ENCODE peak calls at places on chromosomes 2 and 18, in five cellular contexts. One of them, this sample, is unnamed.

GRCh38 chr18:36493349-36494281 is 196.1 kb downstream of the FHOD3 start:
- DNase-seq in psoas muscle: peak
- DNase-seq in progenitor cell of endocrine pancreas: no peak
- DNase-seq in lower lobe of right lung: no peak
- DNase-seq in lung: no peak
- DNase-seq in this sample: no peak

GRCh38 chr2:15982285-15982967 is 42.1 kb downstream of the MYCN start:
- DNase-seq in lung: no peak
- DNase-seq in psoas muscle: no peak
- DNase-seq in progenitor cell of endocrine pancreas: no peak
- DNase-seq in lower lobe of right lung: no peak
- DNase-seq in this sample: no peak

GRCh38 chr2:126905991-126906390 is 7.3 kb downstream of the TEX51 start:
- DNase-seq in lung: no peak
- DNase-seq in lower lobe of right lung: no peak
- DNase-seq in progenitor cell of endocrine pancreas: no peak
- DNase-seq in psoas muscle: no peak
- DNase-seq in this sample: no peak

GRCh38 chr2:64859208-64860161 is 129.7 kb upstream of the SLC1A4 start:
- DNase-seq in psoas muscle: peak
- DNase-seq in lung: peak
- DNase-seq in lower lobe of right lung: peak
- DNase-seq in progenitor cell of endocrine pancreas: peak
- DNase-seq in this sample: peak

GRCh38 chr2:88090446-88091283 is 23.0 kb downstream of the SMYD1 start:
- DNase-seq in psoas muscle: no peak
- DNase-seq in lung: no peak
- DNase-seq in lower lobe of right lung: no peak
- DNase-seq in progenitor cell of endocrine pancreas: no peak
- DNase-seq in this sample: no peak

GRCh38 chr2:38263293-38263692 is 113.8 kb downstream of the ATL2 start:
- DNase-seq in lung: no peak
- DNase-seq in progenitor cell of endocrine pancreas: no peak
- DNase-seq in psoas muscle: no peak
- DNase-seq in lower lobe of right lung: no peak
- DNase-seq in this sample: no peak

GRCh38 chr2:100655936-100656534 is 93.2 kb downstream of the PDCL3 start:
- DNase-seq in psoas muscle: no peak
- DNase-seq in lung: no peak
- DNase-seq in lower lobe of right lung: no peak
- DNase-seq in progenitor cell of endocrine pancreas: no peak
- DNase-seq in this sample: no peak

GRCh38 chr2:45282646-45283045 is 273.4 kb upstream of the SIX2 start:
- DNase-seq in lung: no peak
- DNase-seq in psoas muscle: no peak
- DNase-seq in progenitor cell of endocrine pancreas: no peak
- DNase-seq in lower lobe of right lung: no peak
- DNase-seq in this sample: no peak

GRCh38 chr2:125667630-125668029 is 988.3 kb upstream of the GYPC start:
- DNase-seq in progenitor cell of endocrine pancreas: no peak
- DNase-seq in psoas muscle: no peak
- DNase-seq in lung: no peak
- DNase-seq in lower lobe of right lung: no peak
- DNase-seq in this sample: no peak

GRCh38 chr2:49940616-49941015 is 786.3 kb upstream of the FSHR start:
- DNase-seq in progenitor cell of endocrine pancreas: no peak
- DNase-seq in lower lobe of right lung: no peak
- DNase-seq in psoas muscle: no peak
- DNase-seq in lung: no peak
- DNase-seq in this sample: no peak

GRCh38 chr2:228602277-228602676 is 420.8 kb upstream of the SPHKAP start:
- DNase-seq in progenitor cell of endocrine pancreas: no peak
- DNase-seq in lung: no peak
- DNase-seq in lower lobe of right lung: no peak
- DNase-seq in psoas muscle: no peak
- DNase-seq in this sample: no peak

DNA sequence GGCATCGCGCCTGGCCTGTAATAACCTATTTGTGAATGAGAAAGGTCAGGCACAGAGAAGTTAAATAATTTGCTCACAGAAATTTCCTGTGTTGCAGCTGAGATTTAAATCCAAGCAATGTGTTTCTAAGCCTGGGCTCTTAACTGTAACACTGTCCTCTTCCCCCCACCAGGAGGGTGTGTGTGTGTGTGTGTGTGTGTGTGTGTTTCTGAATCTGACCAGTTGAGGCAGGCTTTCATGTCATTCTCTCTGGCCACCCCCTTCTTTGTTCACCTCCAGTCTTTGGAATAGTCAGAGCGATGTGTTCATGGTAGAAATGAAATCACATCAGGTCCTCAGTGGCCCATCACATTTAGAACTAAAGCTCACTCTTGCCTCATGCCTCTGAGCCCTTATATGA is 81.2 kb downstream of the NEDD4L start:
- DNase-seq in lower lobe of right lung: no peak
- DNase-seq in psoas muscle: no peak
- DNase-seq in lung: no peak
- DNase-seq in progenitor cell of endocrine pancreas: no peak
- DNase-seq in this sample: no peak
- TF ChIP-seq CTCF in lower lobe of right lung: no peak
- TF ChIP-seq CTCF in psoas muscle: no peak
- TF ChIP-seq CTCF in lung: no peak
- TF ChIP-seq CTCF in progenitor cell of endocrine pancreas: no peak
- TF ChIP-seq CTCF in this sample: peak

GRCh38 chr2:191302459-191303155 is 57.4 kb downstream of the MYO1B start:
- DNase-seq in lung: no peak
- DNase-seq in progenitor cell of endocrine pancreas: no peak
- DNase-seq in lower lobe of right lung: no peak
- DNase-seq in psoas muscle: no peak
- DNase-seq in this sample: no peak
- TF ChIP-seq CTCF in lung: no peak
- TF ChIP-seq CTCF in progenitor cell of endocrine pancreas: peak
- TF ChIP-seq CTCF in lower lobe of right lung: no peak
- TF ChIP-seq CTCF in psoas muscle: no peak
- TF ChIP-seq CTCF in this sample: peak

DNA sequence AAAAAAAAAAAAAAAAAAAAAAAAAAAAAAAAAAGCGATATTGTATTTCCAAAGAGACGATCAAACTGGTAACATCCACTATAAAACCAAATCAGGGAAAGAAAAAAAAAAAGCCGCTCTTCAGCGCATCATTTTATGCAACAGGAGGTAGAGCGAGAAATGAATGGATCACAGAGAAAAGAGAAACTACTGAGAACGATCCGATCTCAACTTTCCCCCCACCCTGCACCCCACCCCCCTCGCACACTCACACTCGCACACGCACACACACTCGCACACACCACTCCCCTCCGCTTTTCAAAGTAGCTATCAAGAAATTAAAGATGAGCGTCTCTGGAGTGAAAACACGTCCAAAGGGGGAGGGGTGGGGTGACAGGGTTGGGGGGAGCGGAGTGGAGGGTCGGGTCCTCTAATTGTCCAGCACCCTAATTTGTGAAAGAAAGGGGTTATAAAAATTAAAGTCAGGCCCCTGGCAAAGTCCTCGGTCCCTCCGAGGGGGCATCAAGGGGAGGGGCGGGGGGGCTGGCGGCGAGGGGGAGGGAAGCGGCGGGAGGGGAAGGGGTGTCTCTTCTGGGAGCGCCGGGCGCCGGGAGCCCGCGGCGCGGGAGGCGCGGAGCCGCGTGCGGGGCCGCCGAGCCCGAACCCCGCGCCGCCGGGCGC is 521 bp downstream of the TCF4 start:
- DNase-seq in progenitor cell of endocrine pancreas: no peak
- DNase-seq in lung: no peak
- DNase-seq in lower lobe of right lung: no peak
- DNase-seq in psoas muscle: no peak
- DNase-seq in this sample: peak
- TF ChIP-seq CTCF in progenitor cell of endocrine pancreas: no peak
- TF ChIP-seq CTCF in lung: no peak
- TF ChIP-seq CTCF in lower lobe of right lung: no peak
- TF ChIP-seq CTCF in psoas muscle: no peak
- TF ChIP-seq CTCF in this sample: no peak

GRCh38 chr2:66423391-66423790 is 11.5 kb upstream of the MEIS1 start:
- DNase-seq in lower lobe of right lung: no peak
- DNase-seq in progenitor cell of endocrine pancreas: no peak
- DNase-seq in psoas muscle: no peak
- DNase-seq in lung: no peak
- DNase-seq in this sample: no peak
- TF ChIP-seq CTCF in lower lobe of right lung: no peak
- TF ChIP-seq CTCF in progenitor cell of endocrine pancreas: no peak
- TF ChIP-seq CTCF in psoas muscle: no peak
- TF ChIP-seq CTCF in lung: no peak
- TF ChIP-seq CTCF in this sample: peak

This sample was measured in neural crest cell.